ENCODE peak calls at places on chromosomes 12 and 14, in eight cellular contexts. B is prostate gland, G is dorsolateral prefrontal cortex, E is body of pancreas, F is AG04450, A is transverse colon, P is left ventricle myocardium inferior, O is upper lobe of right lung. X is an unnamed sample.

GRCh38 chr12:94851396-94852025 is 152.0 kb downstream of the NDUFA12 start:
- DNase-seq in B (no peak), G (no peak), E (no peak), F (no peak), A (no peak), P (no peak), O (no peak), X (no peak)

GRCh38 chr12:12017135-12017581 is 53.6 kb upstream of the BCL2L14 start:
- DNase-seq in B (peak; percentile 47), G (no peak), E (peak; percentile 22), F (no peak), A (no peak), P (peak; percentile 36), O (no peak), X (no peak)

GRCh38 chr14:91349481-91350074 is 68.0 kb downstream of the CCDC88C start:
- DNase-seq in B (no peak), G (no peak), E (no peak), F (no peak), A (no peak), P (no peak), O (no peak), X (no peak)

GRCh38 chr12:3332190-3332589 is 158.8 kb upstream of the PRMT8 start:
- DNase-seq in B (no peak), G (no peak), E (no peak), F (no peak), A (no peak), P (no peak), O (no peak), X (no peak)

GRCh38 chr14:63901434-63902085 is 48.8 kb downstream of the SYNE2 start:
- DNase-seq in B (no peak), G (no peak), E (no peak), F (no peak), A (no peak), P (no peak), O (no peak), X (no peak)

GRCh38 chr12:123264642-123265041 is 7.0 kb downstream of the CDK2AP1 start:
- DNase-seq in B (no peak), G (no peak), E (no peak), F (no peak), A (no peak), P (no peak), O (no peak), X (no peak)

GRCh38 chr14:53793790-53794560 is 162.7 kb downstream of the BMP4 start:
- DNase-seq in B (no peak), G (no peak), E (no peak), F (no peak), A (peak; percentile 11), P (peak; percentile 18), O (no peak), X (peak; percentile 39)

GRCh38 chr12:102510463-102510862 is 30.1 kb upstream of the IGF1 start:
- DNase-seq in B (no peak), G (no peak), E (no peak), F (no peak), A (no peak), P (no peak), O (no peak), X (no peak)

GRCh38 chr12:101597164-101597563 is 2.4 kb downstream of the MYBPC1 start:
- DNase-seq in B (no peak), G (no peak), E (no peak), F (no peak), A (no peak), P (no peak), O (no peak), X (no peak)

GRCh38 chr14:78598046-78598652 is 428.0 kb downstream of the NRXN3 start:
- DNase-seq in B (peak; percentile 27), G (peak; percentile 52), E (peak; percentile 54), F (no peak), A (peak; percentile 18), P (peak; percentile 17), O (no peak), X (peak; percentile 29)

GRCh38 chr14:51145246-51145645 is 50.3 kb upstream of the TRIM9 start:
- DNase-seq in B (no peak), G (no peak), E (no peak), F (no peak), A (no peak), P (no peak), O (no peak), X (no peak)

GRCh38 chr12:57133013-57133569 is 4.8 kb downstream of the LRP1 start:
- DNase-seq in B (no peak), G (no peak), E (no peak), F (no peak), A (peak; percentile 7), P (no peak), O (no peak), X (peak; percentile 84)

GRCh38 chr14:87161502-87161901 is 831.5 kb downstream of the GALC start:
- DNase-seq in B (no peak), G (no peak), E (no peak), F (no peak), A (no peak), P (no peak), O (no peak), X (no peak)

GRCh38 chr12:111304642-111305071 is 64.2 kb downstream of the PHETA1 start:
- DNase-seq in B (no peak), G (no peak), E (no peak), F (no peak), A (no peak), P (no peak), O (no peak), X (no peak)

DNA sequence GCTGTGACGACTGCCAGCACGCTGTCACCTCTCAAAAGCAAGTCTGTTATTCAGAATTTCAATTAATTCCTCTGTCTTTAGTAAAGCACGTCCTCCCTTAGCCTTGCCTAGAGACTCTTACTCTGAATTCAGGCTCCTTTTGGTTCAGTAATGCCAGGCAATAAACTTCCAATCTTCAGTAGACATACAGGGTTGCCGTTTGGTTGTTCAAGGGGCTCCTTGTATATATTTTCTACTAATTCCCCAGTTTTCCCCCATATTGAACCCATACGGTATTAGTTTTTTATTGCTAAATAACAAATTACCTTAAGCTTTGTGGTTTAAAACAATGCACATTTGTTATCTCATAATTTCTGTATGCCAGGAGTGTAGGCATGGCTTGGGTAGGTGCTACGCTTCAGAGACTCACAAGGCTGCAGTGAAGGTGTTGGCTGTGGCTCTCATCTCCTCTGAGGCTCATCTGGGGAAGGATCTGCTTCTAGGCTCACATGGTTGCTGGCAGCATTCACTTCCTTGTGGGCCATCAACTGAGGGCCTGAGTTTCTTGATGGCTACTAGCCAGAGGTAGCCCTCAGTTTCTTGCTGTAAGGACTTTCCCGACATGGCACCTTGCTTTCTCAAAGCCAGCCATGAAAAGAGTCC is 7.3 kb upstream of the CLECL1 start:
- DNase-seq in B (no peak), G (no peak), E (no peak), F (no peak), A (peak; percentile 24), P (no peak), O (no peak), X (no peak)
- H3K27ac ChIP-seq in B (peak overlapping the region; percentile 58), G (no peak overlapping the region), E (peak overlapping the region; percentile 66), F (no peak overlapping the region), A (peak overlapping the region; percentile 45), P (peak overlapping the region; percentile 43), O (no peak overlapping the region), X (no peak overlapping the region)

GRCh38 chr14:95318399-95318834 is 1.3 kb downstream of the CLMN start:
- DNase-seq in B (no peak), G (no peak), E (no peak), F (no peak), A (peak; percentile 36), P (no peak), O (no peak), X (no peak)
- H3K4me3 ChIP-seq in B (peak overlapping the region; percentile 86), G (peak overlapping the region; percentile 84), E (peak overlapping the region; percentile 26), F (no peak overlapping the region), A (peak overlapping the region; percentile 86), P (peak overlapping the region; percentile 96), O (peak overlapping the region; percentile 73), X (no peak overlapping the region)

DNA sequence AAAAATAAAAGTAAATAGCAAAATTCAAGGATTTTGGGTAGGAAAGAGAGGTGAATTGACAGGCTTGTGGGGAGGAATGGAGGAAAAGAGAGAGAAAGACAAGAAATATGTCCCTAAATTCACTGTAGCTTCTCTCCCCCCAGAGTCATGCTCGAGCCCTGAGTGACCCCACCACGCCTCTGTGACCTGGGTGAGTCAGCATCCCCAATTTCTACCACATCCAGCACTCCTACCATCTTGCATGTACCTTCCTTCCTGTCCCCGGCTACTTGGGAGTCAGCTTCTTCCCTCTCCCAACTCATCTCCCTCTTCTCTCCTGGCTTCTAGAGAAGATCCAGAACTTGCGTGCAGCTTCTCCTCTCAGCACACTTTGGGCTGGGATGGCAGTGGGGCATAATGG is 9.8 kb downstream of the ZNF219 start:
- DNase-seq in B (no peak), G (no peak), E (no peak), F (no peak), A (no peak), P (no peak), O (no peak), X (no peak)
- H3K27ac ChIP-seq in B (no peak overlapping the region), G (no peak overlapping the region), E (no peak overlapping the region), F (no peak overlapping the region), A (peak overlapping the region; percentile 24), P (no peak overlapping the region), O (no peak overlapping the region), X (no peak overlapping the region)

GRCh38 chr12:6962285-6963015 is 8.0 kb downstream of the PHB2 start:
- DNase-seq in B (peak; percentile 51), G (no peak), E (peak; percentile 93), F (no peak), A (peak; percentile 89), P (peak; percentile 13), O (peak; percentile 88), X (no peak)
- H3K4me3 ChIP-seq in B (peak overlapping the region; percentile 53), G (no peak overlapping the region), E (peak overlapping the region; percentile 13), F (no peak overlapping the region), A (peak overlapping the region; percentile 62), P (peak overlapping the region; percentile 38), O (peak overlapping the region; percentile 46), X (peak overlapping the region; percentile 27)